ENCODE peak calls at places on chromosomes 4 and X, in six cellular contexts. One of them, this sample, is unnamed.

GRCh38 chrX:94914235-94914634 is 1240.2 kb downstream of the FAM133A start:
- DNase-seq in GM12891: no peak
- DNase-seq in stomach: no peak
- DNase-seq in ovary: no peak
- DNase-seq in heart left ventricle: no peak
- DNase-seq in Peyer's patch: no peak
- DNase-seq in this sample: no peak

GRCh38 chrX:15202458-15203177 is 67.3 kb downstream of the ASB9 start:
- DNase-seq in heart left ventricle: no peak
- DNase-seq in ovary: no peak
- DNase-seq in stomach: no peak
- DNase-seq in Peyer's patch: no peak
- DNase-seq in GM12891: no peak
- DNase-seq in this sample: no peak

GRCh38 chr4:75702919-75703411 is 21.4 kb upstream of the USO1 start:
- DNase-seq in stomach: no peak
- DNase-seq in ovary: no peak
- DNase-seq in heart left ventricle: no peak
- DNase-seq in Peyer's patch: no peak
- DNase-seq in GM12891: no peak
- DNase-seq in this sample: no peak

GRCh38 chr4:29948858-29949257 is 771.3 kb upstream of the PCDH7 start:
- DNase-seq in Peyer's patch: no peak
- DNase-seq in heart left ventricle: no peak
- DNase-seq in ovary: no peak
- DNase-seq in GM12891: no peak
- DNase-seq in stomach: no peak
- DNase-seq in this sample: no peak

GRCh38 chr4:162969194-162969593 is 197.5 kb downstream of the NAF1 start:
- DNase-seq in heart left ventricle: no peak
- DNase-seq in stomach: no peak
- DNase-seq in GM12891: no peak
- DNase-seq in Peyer's patch: no peak
- DNase-seq in ovary: no peak
- DNase-seq in this sample: no peak

GRCh38 chr4:149223659-149224058 is 592.0 kb downstream of the IQCM start:
- DNase-seq in GM12891: no peak
- DNase-seq in heart left ventricle: no peak
- DNase-seq in Peyer's patch: no peak
- DNase-seq in ovary: no peak
- DNase-seq in stomach: no peak
- DNase-seq in this sample: no peak

GRCh38 chrX:54043696-54044125 is 562 bp downstream of the PHF8 start:
- DNase-seq in ovary: peak
- DNase-seq in GM12891: peak
- DNase-seq in heart left ventricle: peak
- DNase-seq in stomach: peak
- DNase-seq in Peyer's patch: no peak
- DNase-seq in this sample: peak

GRCh38 chr4:95985791-95986190 is 145.9 kb downstream of the PDHA2 start:
- DNase-seq in heart left ventricle: no peak
- DNase-seq in Peyer's patch: no peak
- DNase-seq in ovary: no peak
- DNase-seq in GM12891: no peak
- DNase-seq in stomach: no peak
- DNase-seq in this sample: no peak

GRCh38 chr4:67713531-67714247 is 12.7 kb upstream of the UBA6 start:
- DNase-seq in heart left ventricle: no peak
- DNase-seq in GM12891: no peak
- DNase-seq in stomach: no peak
- DNase-seq in ovary: no peak
- DNase-seq in Peyer's patch: no peak
- DNase-seq in this sample: peak

GRCh38 chr4:158688813-158689212 is 16.7 kb downstream of the ETFDH start:
- DNase-seq in heart left ventricle: no peak
- DNase-seq in GM12891: no peak
- DNase-seq in ovary: no peak
- DNase-seq in stomach: no peak
- DNase-seq in Peyer's patch: no peak
- DNase-seq in this sample: no peak

GRCh38 chr4:185638548-185639301 is 103.4 kb upstream of the PDLIM3 start:
- DNase-seq in ovary: no peak
- DNase-seq in GM12891: no peak
- DNase-seq in heart left ventricle: peak
- DNase-seq in stomach: no peak
- DNase-seq in Peyer's patch: no peak
- DNase-seq in this sample: no peak

GRCh38 chr4:124854968-124855367 is 142.4 kb upstream of the ANKRD50 start:
- DNase-seq in ovary: no peak
- DNase-seq in heart left ventricle: no peak
- DNase-seq in GM12891: no peak
- DNase-seq in Peyer's patch: no peak
- DNase-seq in stomach: no peak
- DNase-seq in this sample: no peak

GRCh38 chr4:20251796-20252655 is at the start of gene SLIT2:
- DNase-seq in stomach: peak
- DNase-seq in heart left ventricle: peak
- DNase-seq in Peyer's patch: peak
- DNase-seq in GM12891: peak
- DNase-seq in ovary: peak
- DNase-seq in this sample: peak
- TF ChIP-seq POLR2A in stomach: peak
- TF ChIP-seq POLR2A in heart left ventricle: peak
- TF ChIP-seq POLR2A in Peyer's patch: peak
- TF ChIP-seq POLR2A in GM12891: no peak
- TF ChIP-seq POLR2A in ovary: peak
- TF ChIP-seq POLR2A in this sample: no peak

DNA sequence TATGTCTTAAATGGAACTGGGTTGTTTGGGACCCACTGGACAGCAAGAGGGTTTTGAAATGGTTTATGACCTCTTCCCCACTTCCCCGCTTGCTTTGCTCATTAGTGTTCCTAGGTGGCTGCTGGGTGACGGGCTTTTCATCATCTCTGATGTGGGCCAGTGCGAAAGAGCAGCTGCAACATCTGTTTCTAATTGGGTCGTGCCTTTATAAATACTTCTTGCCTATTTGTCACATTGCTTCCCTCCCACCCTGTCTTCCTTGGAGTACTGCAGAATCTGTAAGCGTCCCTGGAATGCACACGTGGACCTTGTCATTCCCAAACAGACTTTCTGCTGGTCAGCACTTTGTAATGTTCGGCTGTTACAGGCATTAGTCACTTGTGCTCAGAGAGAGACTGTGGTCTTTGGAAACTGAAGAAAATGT is 35.2 kb downstream of the SEPTIN11 start:
- DNase-seq in heart left ventricle: no peak
- DNase-seq in Peyer's patch: no peak
- DNase-seq in stomach: no peak
- DNase-seq in ovary: peak
- DNase-seq in GM12891: no peak
- DNase-seq in this sample: no peak
- TF ChIP-seq POLR2A in heart left ventricle: no peak
- TF ChIP-seq POLR2A in Peyer's patch: no peak
- TF ChIP-seq POLR2A in stomach: no peak
- TF ChIP-seq POLR2A in ovary: no peak
- TF ChIP-seq POLR2A in GM12891: no peak
- TF ChIP-seq POLR2A in this sample: no peak

GRCh38 chr4:101345596-101346311 is 1.6 kb downstream of the PPP3CA start:
- DNase-seq in GM12891: peak
- DNase-seq in ovary: peak
- DNase-seq in Peyer's patch: peak
- DNase-seq in stomach: peak
- DNase-seq in heart left ventricle: peak
- DNase-seq in this sample: peak

GRCh38 chr4:101346312-101346561 is 1.1 kb downstream of the PPP3CA start:
- DNase-seq in Peyer's patch: no peak
- DNase-seq in ovary: no peak
- DNase-seq in stomach: no peak
- DNase-seq in GM12891: peak
- DNase-seq in heart left ventricle: no peak
- DNase-seq in this sample: no peak

GRCh38 chr4:101347557-101348366 is 436 bp upstream of the PPP3CA start:
- DNase-seq in GM12891: peak
- DNase-seq in heart left ventricle: peak
- DNase-seq in Peyer's patch: peak
- DNase-seq in ovary: peak
- DNase-seq in stomach: peak
- DNase-seq in this sample: peak

GRCh38 chr4:101347267-101347556 is at the start of gene PPP3CA:
- DNase-seq in GM12891: no peak
- DNase-seq in heart left ventricle: no peak
- DNase-seq in Peyer's patch: no peak
- DNase-seq in stomach: no peak
- DNase-seq in ovary: no peak
- DNase-seq in this sample: no peak

DNA sequence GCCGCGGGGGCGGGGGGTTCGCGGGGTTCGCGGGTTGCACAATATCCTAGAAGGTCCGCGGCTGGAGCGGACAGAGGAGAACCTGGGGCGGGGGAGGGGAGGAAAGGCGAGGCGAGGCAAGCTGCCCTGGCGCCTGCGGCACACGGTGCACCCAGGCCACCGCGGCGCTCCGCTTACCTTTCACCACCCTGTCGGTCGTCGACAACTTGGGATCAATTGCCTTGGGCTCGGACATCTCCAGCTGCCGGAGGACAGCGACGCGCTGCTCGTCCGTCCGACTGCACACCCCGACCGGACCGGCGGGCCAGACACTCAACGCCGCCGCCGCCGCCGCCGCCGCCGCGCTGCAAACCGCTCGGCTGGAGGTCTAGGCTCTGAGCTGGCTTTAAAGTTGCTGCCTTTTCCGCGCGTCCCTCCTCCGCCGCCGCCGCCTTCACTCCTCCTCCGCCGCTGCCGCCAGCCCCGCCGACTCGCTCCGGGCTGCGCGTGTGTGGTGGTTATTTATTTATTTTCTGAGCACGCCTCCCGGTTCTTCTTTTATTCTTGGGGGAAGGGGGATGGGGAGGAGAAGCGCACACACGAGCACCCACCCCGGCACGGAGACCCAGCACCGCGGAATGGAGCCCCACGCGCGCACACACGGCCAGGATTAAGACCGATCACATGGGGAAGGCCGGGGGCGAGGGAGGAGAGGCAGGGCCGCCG is 612 bp downstream of the PPP3CA start:
- DNase-seq in GM12891: peak
- DNase-seq in stomach: peak
- DNase-seq in Peyer's patch: peak
- DNase-seq in heart left ventricle: peak
- DNase-seq in ovary: peak
- DNase-seq in this sample: peak
- TF ChIP-seq POLR2A in GM12891: no peak
- TF ChIP-seq POLR2A in stomach: no peak
- TF ChIP-seq POLR2A in Peyer's patch: peak
- TF ChIP-seq POLR2A in heart left ventricle: no peak
- TF ChIP-seq POLR2A in ovary: peak
- TF ChIP-seq POLR2A in this sample: no peak

GRCh38 chr4:73392936-73393335 is 11.2 kb upstream of the ALB start:
- DNase-seq in heart left ventricle: no peak
- DNase-seq in stomach: no peak
- DNase-seq in Peyer's patch: no peak
- DNase-seq in ovary: no peak
- DNase-seq in GM12891: no peak
- DNase-seq in this sample: no peak

GRCh38 chr4:73401412-73401811 is 2.7 kb upstream of the ALB start:
- DNase-seq in ovary: no peak
- DNase-seq in stomach: no peak
- DNase-seq in Peyer's patch: no peak
- DNase-seq in GM12891: no peak
- DNase-seq in heart left ventricle: no peak
- DNase-seq in this sample: no peak

GRCh38 chr4:73396304-73396703 is 7.8 kb upstream of the ALB start:
- DNase-seq in stomach: no peak
- DNase-seq in Peyer's patch: no peak
- DNase-seq in ovary: no peak
- DNase-seq in GM12891: no peak
- DNase-seq in heart left ventricle: no peak
- DNase-seq in this sample: no peak

GRCh38 chr4:73391774-73392173 is 12.3 kb upstream of the ALB start:
- DNase-seq in heart left ventricle: no peak
- DNase-seq in GM12891: no peak
- DNase-seq in ovary: no peak
- DNase-seq in Peyer's patch: no peak
- DNase-seq in stomach: no peak
- DNase-seq in this sample: no peak

GRCh38 chr4:73396993-73397972 is 6.8 kb upstream of the ALB start:
- DNase-seq in Peyer's patch: no peak
- DNase-seq in stomach: no peak
- DNase-seq in GM12891: no peak
- DNase-seq in heart left ventricle: no peak
- DNase-seq in ovary: no peak
- DNase-seq in this sample: no peak
- TF ChIP-seq POLR2A in Peyer's patch: no peak
- TF ChIP-seq POLR2A in stomach: no peak
- TF ChIP-seq POLR2A in GM12891: no peak
- TF ChIP-seq POLR2A in heart left ventricle: no peak
- TF ChIP-seq POLR2A in ovary: no peak
- TF ChIP-seq POLR2A in this sample: no peak

GRCh38 chrX:49922291-49923241 is at the start of gene CLCN5:
- DNase-seq in heart left ventricle: peak
- DNase-seq in Peyer's patch: peak
- DNase-seq in stomach: peak
- DNase-seq in ovary: peak
- DNase-seq in GM12891: peak
- DNase-seq in this sample: peak
- TF ChIP-seq POLR2A in heart left ventricle: peak
- TF ChIP-seq POLR2A in Peyer's patch: peak
- TF ChIP-seq POLR2A in stomach: no peak
- TF ChIP-seq POLR2A in ovary: peak
- TF ChIP-seq POLR2A in GM12891: peak
- TF ChIP-seq POLR2A in this sample: peak

DNA sequence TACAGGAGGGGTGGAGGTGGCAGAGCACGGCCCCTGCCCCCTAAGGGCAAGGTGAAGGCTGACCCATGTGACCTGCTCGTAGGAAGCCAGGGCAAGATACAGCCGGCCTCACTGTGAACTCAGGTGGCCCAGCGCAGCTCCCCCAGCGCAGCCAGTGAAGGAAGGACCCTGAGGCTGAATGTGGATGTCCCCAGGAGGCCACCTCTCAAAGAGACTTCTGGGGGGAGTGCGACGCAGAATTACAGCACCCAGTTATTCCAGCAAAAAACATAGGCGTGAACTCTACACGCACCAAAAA is 52.6 kb downstream of the ZFYVE28 start:
- DNase-seq in stomach: no peak
- DNase-seq in Peyer's patch: no peak
- DNase-seq in ovary: no peak
- DNase-seq in GM12891: no peak
- DNase-seq in heart left ventricle: no peak
- DNase-seq in this sample: no peak
- TF ChIP-seq POLR2A in stomach: no peak
- TF ChIP-seq POLR2A in Peyer's patch: no peak
- TF ChIP-seq POLR2A in ovary: no peak
- TF ChIP-seq POLR2A in GM12891: no peak
- TF ChIP-seq POLR2A in heart left ventricle: no peak
- TF ChIP-seq POLR2A in this sample: no peak

GRCh38 chrX:68694429-68695205 is 47.2 kb downstream of the STARD8 start:
- DNase-seq in stomach: no peak
- DNase-seq in GM12891: no peak
- DNase-seq in ovary: no peak
- DNase-seq in heart left ventricle: no peak
- DNase-seq in Peyer's patch: no peak
- DNase-seq in this sample: peak
- TF ChIP-seq POLR2A in stomach: no peak
- TF ChIP-seq POLR2A in GM12891: no peak
- TF ChIP-seq POLR2A in ovary: no peak
- TF ChIP-seq POLR2A in heart left ventricle: no peak
- TF ChIP-seq POLR2A in Peyer's patch: no peak
- TF ChIP-seq POLR2A in this sample: no peak